ENCODE peak calls at places on chromosomes 16 and 17, in five cellular contexts. P is Karpas-422, J is GM23338, V is PC-3, O is OCI-LY7. W is an unnamed sample.

GRCh38 chr16:30996324-30996999 is 11.5 kb downstream of the HSD3B7 start:
- DNase-seq in P (no peak), O (peak; percentile 17), V (peak; percentile 12), J (peak; percentile 32), W (no peak)

GRCh38 chr17:19298561-19299213 is 61.5 kb downstream of the EPN2 start:
- DNase-seq in J (no peak), P (peak; percentile 30), O (no peak), V (no peak), W (no peak)

GRCh38 chr17:75922963-75923874 is 17.6 kb downstream of the FBF1 start:
- DNase-seq in O (no peak), J (no peak), V (no peak), P (no peak), W (no peak)

GRCh38 chr16:26649646-26650045 is 417.1 kb upstream of the C16orf82 start:
- DNase-seq in V (no peak), P (no peak), O (peak; percentile 73), J (no peak), W (no peak)

GRCh38 chr17:55456307-55457240 is 34.9 kb upstream of the MMD start:
- DNase-seq in O (no peak), P (no peak), J (no peak), V (peak; percentile 14), W (no peak)

GRCh38 chr16:9159839-9160550 is 68.6 kb downstream of the HAPSTR1 start:
- DNase-seq in V (peak; percentile 74), P (peak; percentile 81), O (peak; percentile 58), J (peak; percentile 93), W (peak; percentile 56)

GRCh38 chr16:53085539-53086450 is 31.0 kb downstream of the CHD9 start:
- DNase-seq in J (no peak), P (no peak), O (no peak), V (no peak), W (no peak)

GRCh38 chr17:68468785-68469184 is 11.5 kb upstream of the WIPI1 start:
- DNase-seq in O (no peak), J (no peak), P (no peak), V (no peak), W (no peak)

GRCh38 chr16:8950580-8951077 is 13.1 kb downstream of the USP7 start:
- DNase-seq in J (no peak), V (no peak), P (no peak), O (no peak), W (no peak)

GRCh38 chr17:50169121-50169764 is 3.4 kb downstream of the SGCA start:
- DNase-seq in J (peak; percentile 89), V (peak; percentile 80), O (peak; percentile 84), P (peak; percentile 91), W (peak; percentile 59)

GRCh38 chr16:50463581-50464324 is 84.4 kb upstream of the NKD1 start:
- DNase-seq in P (peak; percentile 28), J (peak; percentile 21), V (no peak), O (no peak), W (no peak)

GRCh38 chr17:57527437-57528083 is 217.5 kb downstream of the CCDC182 start:
- DNase-seq in P (no peak), V (no peak), O (no peak), J (peak; percentile 48), W (no peak)

GRCh38 chr17:17810374-17811248 is 26.2 kb downstream of the SREBF1 start:
- DNase-seq in V (no peak), P (no peak), O (no peak), J (peak; percentile 75), W (no peak)

GRCh38 chr17:45189002-45189401 is 27.3 kb downstream of the HEXIM2 start:
- DNase-seq in O (no peak), V (no peak), P (no peak), J (no peak), W (no peak)

GRCh38 chr16:3997231-3997841 is 116.8 kb upstream of the CREBBP start:
- DNase-seq in P (no peak), O (no peak), V (no peak), J (no peak), W (no peak)

GRCh38 chr16:71426069-71426879 is 15.6 kb downstream of the TLE7 start:
- DNase-seq in V (no peak), P (no peak), J (peak; percentile 95), O (no peak), W (no peak)

GRCh38 chr17:48163809-48164208 is 56.2 kb downstream of the SNX11 start:
- DNase-seq in P (no peak), O (no peak), V (no peak), J (no peak), W (no peak)
- H3K4me2 ChIP-seq in P (no peak overlapping the region), O (no peak overlapping the region), V (no peak overlapping the region), J (peak overlapping the region; percentile 55), W (peak overlapping the region; percentile 56)

GRCh38 chr16:85126731-85127662 is 14.7 kb upstream of the CIBAR2 start:
- DNase-seq in J (peak; percentile 75), V (peak; percentile 29), O (no peak), P (peak; percentile 27), W (no peak)
- H3K4me2 ChIP-seq in J (peak overlapping the region; percentile 75), V (peak overlapping the region; percentile 46), O (no peak overlapping the region), P (no peak overlapping the region), W (no peak overlapping the region)

GRCh38 chr16:68065716-68066305 is 19.4 kb upstream of the NFATC3 start:
- DNase-seq in P (no peak), V (no peak), O (no peak), J (no peak), W (no peak)
- H3K4me2 ChIP-seq in P (no peak overlapping the region), V (no peak overlapping the region), O (no peak overlapping the region), J (no peak overlapping the region), W (no peak overlapping the region)

DNA sequence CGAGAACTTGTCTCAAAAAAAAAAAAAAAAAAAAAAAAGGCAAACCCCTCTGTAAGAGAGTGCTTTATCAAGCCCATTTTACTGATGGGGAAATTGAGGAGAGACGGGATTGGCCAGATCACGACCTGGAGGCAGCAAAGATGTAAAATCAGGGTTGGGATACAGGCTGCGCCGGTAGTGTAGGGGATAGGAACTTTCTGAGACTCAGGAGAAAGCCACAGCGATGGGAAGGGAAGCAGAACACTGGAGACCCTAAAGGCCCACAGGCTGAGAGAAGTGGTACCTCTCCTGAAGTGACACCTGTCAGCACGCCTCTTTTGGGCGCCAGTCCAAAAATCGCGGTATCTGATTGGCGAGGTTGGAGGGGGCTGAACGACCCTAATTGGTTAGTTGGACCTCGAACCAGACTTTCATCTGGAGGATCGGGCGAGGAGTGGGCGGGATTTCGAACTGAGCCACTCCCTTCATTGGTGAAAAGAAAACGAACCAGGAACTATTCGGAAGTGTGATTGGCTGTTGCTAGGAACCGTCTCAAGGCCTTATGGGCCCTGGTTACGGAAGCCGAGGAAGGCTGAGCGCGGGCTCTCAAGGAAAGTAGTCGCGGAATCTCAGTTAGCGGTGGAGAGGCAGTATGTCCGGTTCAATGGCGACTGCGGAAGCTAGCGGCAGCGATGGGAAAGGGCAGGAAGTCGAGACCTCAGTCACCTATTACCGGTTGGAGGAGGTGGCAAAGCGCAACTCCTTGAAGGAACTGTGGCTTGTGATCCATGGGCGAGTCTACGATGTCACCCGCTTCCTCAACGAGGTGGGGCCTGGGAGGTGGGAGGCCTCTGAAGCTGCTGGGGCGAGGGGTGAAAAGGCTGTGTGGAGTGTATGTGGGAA is at the start of gene CYB5B:
- DNase-seq in P (peak; percentile 100), V (peak; percentile 96), J (peak; percentile 100), O (peak; percentile 99), W (peak; percentile 99)
- H3K4me2 ChIP-seq in P (peak within 1 kb of the TSS; percentile 84), V (peak within 1 kb of the TSS; percentile 91), J (peak within 1 kb of the TSS; percentile 86), O (peak within 1 kb of the TSS; percentile 84), W (peak within 1 kb of the TSS; percentile 70)

GRCh38 chr16:73848993-73849392 is 447.6 kb upstream of the PSMD7 start:
- DNase-seq in J (no peak), V (no peak), P (no peak), O (no peak), W (no peak)
- H3K4me2 ChIP-seq in J (no peak overlapping the region), V (no peak overlapping the region), P (no peak overlapping the region), O (no peak overlapping the region), W (no peak overlapping the region)

W was measured in MM.1S.